ENCODE peak calls at places on chromosomes 1 and 21, in five cellular contexts. D, E, V, A and U are unnamed samples.

GRCh38 chr1:53087332-53088285 is 25.6 kb downstream of the PODN start:
- DNase-seq in D (no peak), E (peak), V (no peak), A (no peak), U (no peak)

GRCh38 chr1:77540501-77541161 is 141.8 kb downstream of the ZZZ3 start:
- DNase-seq in D (peak), E (no peak), V (peak), A (no peak), U (no peak)

GRCh38 chr1:236952279-236953003 is 51.8 kb downstream of the MT1HL1 start:
- DNase-seq in D (no peak), E (peak), V (no peak), A (no peak), U (no peak)

GRCh38 chr1:81412954-81413353 is 387.8 kb upstream of the ADGRL2 start:
- DNase-seq in D (no peak), E (peak), V (no peak), A (no peak), U (no peak)

GRCh38 chr1:153547560-153548551 is 1.2 kb downstream of the S100A3 start:
- DNase-seq in D (no peak), E (no peak), V (no peak), A (no peak), U (no peak)

GRCh38 chr1:227905573-227906487 is 41.9 kb downstream of the WNT9A start:
- DNase-seq in D (no peak), E (no peak), V (no peak), A (no peak), U (no peak)

GRCh38 chr21:29386803-29387202 is 88.1 kb downstream of the BACH1 start:
- DNase-seq in D (no peak), E (no peak), V (no peak), A (no peak), U (no peak)

GRCh38 chr21:34636961-34637360 is 22.0 kb upstream of the RCAN1 start:
- DNase-seq in D (no peak), E (no peak), V (no peak), A (no peak), U (no peak)

GRCh38 chr1:38221006-38221649 is 174.5 kb upstream of the POU3F1 start:
- DNase-seq in D (peak), E (peak), V (peak), A (no peak), U (no peak)

GRCh38 chr1:179955318-179955638 is 668 bp downstream of the CEP350 start:
- DNase-seq in D (peak), E (peak), V (no peak), A (no peak), U (no peak)

GRCh38 chr1:66353207-66353606 is 180.7 kb upstream of the SGIP1 start:
- DNase-seq in D (no peak), E (peak), V (no peak), A (no peak), U (no peak)

GRCh38 chr1:243490147-243490546 is 234.3 kb downstream of the SDCCAG8 start:
- DNase-seq in D (no peak), E (no peak), V (no peak), A (no peak), U (no peak)

GRCh38 chr1:187261637-187262036 is 432.9 kb downstream of the PLA2G4A start:
- DNase-seq in D (no peak), E (no peak), V (no peak), A (no peak), U (no peak)

GRCh38 chr1:209435654-209436566 is 147.6 kb upstream of the CAMK1G start:
- DNase-seq in D (peak), E (peak), V (peak), A (no peak), U (no peak)

GRCh38 chr1:222896630-222897526 is 82.0 kb downstream of the DISP1 start:
- DNase-seq in D (no peak), E (no peak), V (no peak), A (no peak), U (no peak)

GRCh38 chr1:192559115-192560006 is 16.2 kb upstream of the RGS1 start:
- DNase-seq in D (peak), E (peak), V (peak), A (no peak), U (no peak)

GRCh38 chr21:45109831-45110492 is 35.6 kb downstream of the ADARB1 start:
- DNase-seq in D (no peak), E (no peak), V (peak), A (no peak), U (no peak)

GRCh38 chr1:185574139-185574835 is 159.9 kb upstream of the HMCN1 start:
- DNase-seq in D (no peak), E (no peak), V (no peak), A (no peak), U (no peak)

GRCh38 chr1:35762204-35762603 is 7.6 kb downstream of the CLSPN start:
- DNase-seq in D (no peak), E (no peak), V (no peak), A (no peak), U (no peak)

GRCh38 chr1:248824301-248824700 is 1.4 kb downstream of the SH3BP5L start:
- DNase-seq in D (no peak), E (no peak), V (no peak), A (no peak), U (no peak)

GRCh38 chr1:9905010-9905409 is 5.1 kb downstream of the CTNNBIP1 start:
- DNase-seq in D (no peak), E (no peak), V (peak), A (no peak), U (no peak)

GRCh38 chr1:161198877-161199431 is at the start of gene ADAMTS4:
- DNase-seq in D (peak), E (peak), V (peak), A (no peak), U (no peak)

GRCh38 chr1:39102537-39103320 is 76.6 kb downstream of the NDUFS5 start:
- DNase-seq in D (peak), E (peak), V (peak), A (peak), U (no peak)

GRCh38 chr1:19045898-19046889 is 89.7 kb upstream of the IFFO2 start:
- DNase-seq in D (no peak), E (no peak), V (no peak), A (no peak), U (peak)

GRCh38 chr1:98104285-98104684 is 183.5 kb upstream of the DPYD start:
- DNase-seq in D (peak), E (no peak), V (peak), A (no peak), U (no peak)

GRCh38 chr21:35843911-35844667 is 216.2 kb downstream of the SETD4 start:
- DNase-seq in D (no peak), E (no peak), V (no peak), A (no peak), U (no peak)

GRCh38 chr21:34075760-34076159 is 2.4 kb downstream of the MRPS6 start:
- DNase-seq in D (peak), E (no peak), V (no peak), A (no peak), U (no peak)

GRCh38 chr1:117565083-117565556 is 40.7 kb upstream of the TENT5C start:
- DNase-seq in D (no peak), E (no peak), V (no peak), A (no peak), U (no peak)

GRCh38 chr1:152953761-152954160 is 6.8 kb downstream of the SPRR5 start:
- DNase-seq in D (no peak), E (no peak), V (no peak), A (no peak), U (no peak)

GRCh38 chr1:203026666-203027663 is 674 bp downstream of the PPFIA4 start:
- DNase-seq in D (no peak), E (peak), V (no peak), A (no peak), U (no peak)